ENCODE peak calls at places on chromosome 20, in five cellular contexts. V is activated T-cell treated with anti-CD3 and anti-CD28 coated beads, Interleukin-2, amount 50 U/mL, for 4 hours; E is Caki2; N is SW 1271; M is psoas muscle. I is an unnamed sample.

GRCh38 chr20:37911838-37912273 is 8.9 kb downstream of the VSTM2L start:
- DNase-seq in E (no peak), V (no peak), M (peak), N (no peak), I (no peak)

GRCh38 chr20:4944918-4945317 is 56.4 kb downstream of the SLC23A2 start:
- DNase-seq in E (no peak), M (no peak), V (no peak), N (no peak), I (no peak)

GRCh38 chr20:38453941-38454340 is 18.7 kb upstream of the RALGAPB start:
- DNase-seq in M (no peak), V (no peak), E (peak), N (no peak), I (no peak)

GRCh38 chr20:19254956-19255355 is 42.5 kb downstream of the SLC24A3 start:
- DNase-seq in V (no peak), N (no peak), E (no peak), M (no peak), I (no peak)

GRCh38 chr20:33024263-33024601 is 7.2 kb upstream of the BPIFB6 start:
- DNase-seq in V (no peak), M (no peak), N (no peak), E (no peak), I (no peak)

GRCh38 chr20:38186788-38187221 is 21.7 kb upstream of the TGM2 start:
- DNase-seq in V (no peak), E (peak), M (no peak), N (peak), I (no peak)

GRCh38 chr20:61629361-61630239 is 377.5 kb downstream of the CDH4 start:
- DNase-seq in N (no peak), E (no peak), V (no peak), M (no peak), I (no peak)

GRCh38 chr20:32541917-32542615 is 43.1 kb downstream of the NOL4L start:
- DNase-seq in E (no peak), M (no peak), V (no peak), N (no peak), I (no peak)

GRCh38 chr20:46178891-46179290 is 60.8 kb downstream of the CD40 start:
- DNase-seq in N (no peak), M (no peak), E (no peak), V (no peak), I (no peak)

GRCh38 chr20:49579874-49580817 is 12.2 kb upstream of the PTGIS start:
- DNase-seq in V (no peak), M (no peak), E (no peak), N (no peak), I (no peak)

GRCh38 chr20:1761116-1761515 is 103.5 kb upstream of the SIRPG start:
- DNase-seq in M (no peak), V (no peak), N (peak), E (peak), I (no peak)

GRCh38 chr20:37968726-37969401 is 64.4 kb downstream of the TTI1 start:
- DNase-seq in N (no peak), M (no peak), V (no peak), E (no peak), I (no peak)

GRCh38 chr20:9068896-9069663 is at the start of gene PLCB4:
- DNase-seq in M (peak), N (peak), E (peak), V (no peak), I (peak)

GRCh38 chr20:63378626-63379025 is 17.5 kb upstream of the CHRNA4 start:
- DNase-seq in M (no peak), N (no peak), E (no peak), V (no peak), I (no peak)

GRCh38 chr20:7248392-7248992 is 481.0 kb downstream of the BMP2 start:
- DNase-seq in M (no peak), N (no peak), E (no peak), V (no peak), I (no peak)

GRCh38 chr20:18072532-18072931 is 14.8 kb upstream of the OVOL2 start:
- DNase-seq in E (no peak), N (no peak), M (no peak), V (no peak), I (no peak)

GRCh38 chr20:49345538-49345937 is 67.7 kb upstream of the ZNFX1 start:
- DNase-seq in E (no peak), M (peak), V (no peak), N (no peak), I (peak)